ENCODE peak calls at places on chromosomes 6 and 20, in seven cellular contexts. Z is A549, V is left ventricle myocardium inferior, Y is GM12865, X is glutamatergic neuron, E is heart left ventricle, D is dorsolateral prefrontal cortex. J is an unnamed sample.

GRCh38 chr6:484729-485111 is 93.2 kb downstream of the IRF4 start:
- DNase-seq in Z (no peak), V (no peak), Y (no peak), X (no peak), E (no peak), D (no peak), J (no peak)

GRCh38 chr6:16966821-16967817 is 134.7 kb upstream of the STMND1 start:
- DNase-seq in Z (no peak), V (no peak), Y (no peak), X (no peak), E (no peak), D (no peak), J (no peak)

GRCh38 chr20:760751-761417 is 7.4 kb downstream of the SLC52A3 start:
- DNase-seq in Z (peak), V (no peak), Y (peak), X (peak), E (no peak), D (no peak), J (peak)

GRCh38 chr20:57399587-57400261 is 8.5 kb downstream of the RBM38 start:
- DNase-seq in Z (no peak), V (no peak), Y (peak), X (no peak), E (peak), D (no peak), J (no peak)

GRCh38 chr20:15320941-15321340 is 983.5 kb upstream of the FLRT3 start:
- DNase-seq in Z (no peak), V (no peak), Y (no peak), X (no peak), E (no peak), D (no peak), J (no peak)

GRCh38 chr6:47047479-47048411 is 5.6 kb upstream of the ADGRF1 start:
- DNase-seq in Z (peak), V (no peak), Y (peak), X (peak), E (peak), D (no peak), J (peak)

GRCh38 chr20:62232194-62232593 is 6.1 kb upstream of the OSBPL2 start:
- DNase-seq in Z (no peak), V (no peak), Y (no peak), X (no peak), E (no peak), D (no peak), J (no peak)

GRCh38 chr20:54207053-54207742 is 689 bp upstream of the PFDN4 start:
- DNase-seq in Z (no peak), V (no peak), Y (no peak), X (no peak), E (no peak), D (no peak), J (no peak)

GRCh38 chr6:29708432-29709177 is 14.6 kb upstream of the HLA-F start:
- DNase-seq in Z (no peak), V (no peak), Y (peak), X (no peak), E (no peak), D (no peak), J (no peak)

GRCh38 chr6:169240591-169241390 is 12.9 kb downstream of the THBS2 start:
- DNase-seq in Z (no peak), V (no peak), Y (no peak), X (no peak), E (no peak), D (no peak), J (no peak)

GRCh38 chr6:18034798-18035202 is 47.4 kb upstream of the KIF13A start:
- DNase-seq in Z (peak), V (no peak), Y (no peak), X (peak), E (no peak), D (no peak), J (no peak)

GRCh38 chr6:45500924-45501816 is 123.4 kb upstream of the SUPT3H start:
- DNase-seq in Z (peak), V (no peak), Y (peak), X (no peak), E (no peak), D (no peak), J (no peak)

GRCh38 chr6:121620002-121620740 is 184.7 kb downstream of the GJA1 start:
- DNase-seq in Z (no peak), V (no peak), Y (no peak), X (no peak), E (no peak), D (no peak), J (no peak)

GRCh38 chr6:125747589-125748533 is 1.6 kb upstream of the HEY2 start:
- DNase-seq in Z (no peak), V (peak), Y (peak), X (peak), E (peak), D (peak), J (peak)

GRCh38 chr6:149990672-149991402 is 27.1 kb downstream of the ULBP1 start:
- DNase-seq in Z (no peak), V (no peak), Y (no peak), X (peak), E (no peak), D (no peak), J (no peak)

GRCh38 chr6:42349753-42350573 is 101.8 kb downstream of the TRERF1 start:
- DNase-seq in Z (no peak), V (no peak), Y (no peak), X (peak), E (no peak), D (no peak), J (no peak)

GRCh38 chr6:148868314-148868713 is 121.5 kb downstream of the UST start:
- DNase-seq in Z (no peak), V (no peak), Y (no peak), X (no peak), E (no peak), D (no peak), J (no peak)

GRCh38 chr6:30882764-30883475 is 1.4 kb upstream of the DDR1 start:
- DNase-seq in Z (peak), V (no peak), Y (peak), X (no peak), E (no peak), D (peak), J (no peak)

GRCh38 chr6:112439010-112439409 is 91.9 kb downstream of the RFPL4B start:
- DNase-seq in Z (no peak), V (no peak), Y (no peak), X (no peak), E (no peak), D (no peak), J (no peak)

GRCh38 chr20:1810926-1811620 is 84.1 kb upstream of the SIRPA start:
- DNase-seq in Z (no peak), V (peak), Y (no peak), X (no peak), E (no peak), D (no peak), J (no peak)

GRCh38 chr6:78383968-78384367 is 483.4 kb upstream of the IRAK1BP1 start:
- DNase-seq in Z (no peak), V (no peak), Y (no peak), X (no peak), E (no peak), D (no peak), J (no peak)

GRCh38 chr6:90294614-90294988 is 2.0 kb downstream of the BACH2 start:
- DNase-seq in Z (no peak), V (no peak), Y (peak), X (peak), E (no peak), D (no peak), J (no peak)

GRCh38 chr6:157759028-157759427 is 64.0 kb upstream of the SNX9 start:
- DNase-seq in Z (no peak), V (no peak), Y (no peak), X (no peak), E (no peak), D (no peak), J (no peak)

GRCh38 chr6:90544085-90544484 is 42.8 kb downstream of the MAP3K7 start:
- DNase-seq in Z (no peak), V (no peak), Y (no peak), X (no peak), E (no peak), D (no peak), J (no peak)

GRCh38 chr20:33703498-33704137 is 16.5 kb downstream of the PXMP4 start:
- DNase-seq in Z (no peak), V (no peak), Y (no peak), X (no peak), E (no peak), D (no peak), J (no peak)

GRCh38 chr20:64079273-64080012 is at the start of gene RGS19:
- DNase-seq in Z (peak), V (peak), Y (peak), X (peak), E (peak), D (peak), J (peak)

GRCh38 chr6:28747631-28748157 is 176.1 kb downstream of the TRIM27 start:
- DNase-seq in Z (peak), V (no peak), Y (peak), X (peak), E (no peak), D (no peak), J (peak)

GRCh38 chr6:153790881-153791473 is 248.1 kb upstream of the OPRM1 start:
- DNase-seq in Z (peak), V (no peak), Y (peak), X (no peak), E (no peak), D (no peak), J (peak)

GRCh38 chr6:13422601-13423247 is 64.7 kb downstream of the GFOD1 start:
- DNase-seq in Z (no peak), V (no peak), Y (no peak), X (no peak), E (no peak), D (no peak), J (peak)

GRCh38 chr20:54067606-54068174 is 2.7 kb downstream of the BCAS1 start:
- DNase-seq in Z (peak), V (peak), Y (peak), X (no peak), E (no peak), D (no peak), J (no peak)

GRCh38 chr6:56804996-56805395 is 149.9 kb upstream of the BEND6 start:
- DNase-seq in Z (peak), V (no peak), Y (no peak), X (no peak), E (no peak), D (no peak), J (no peak)

GRCh38 chr6:403659-404655 is 12.4 kb downstream of the IRF4 start:
- DNase-seq in Z (no peak), V (no peak), Y (peak), X (no peak), E (no peak), D (no peak), J (no peak)

GRCh38 chr6:18422136-18422535 is 35.0 kb downstream of the RNF144B start:
- DNase-seq in Z (no peak), V (no peak), Y (no peak), X (no peak), E (no peak), D (no peak), J (no peak)

GRCh38 chr20:20821496-20822260 is 109.2 kb upstream of the RALGAPA2 start:
- DNase-seq in Z (no peak), V (no peak), Y (no peak), X (no peak), E (no peak), D (no peak), J (no peak)

GRCh38 chr6:110662468-110663211 is 152.6 kb downstream of the CDK19 start:
- DNase-seq in Z (no peak), V (no peak), Y (no peak), X (no peak), E (no peak), D (no peak), J (no peak)

GRCh38 chr6:84269947-84270733 is 42.7 kb upstream of the CEP162 start:
- DNase-seq in Z (no peak), V (no peak), Y (no peak), X (no peak), E (no peak), D (no peak), J (no peak)

GRCh38 chr20:51216850-51217249 is 193.9 kb upstream of the KCNG1 start:
- DNase-seq in Z (no peak), V (no peak), Y (no peak), X (no peak), E (no peak), D (no peak), J (no peak)

GRCh38 chr20:21251278-21251677 is 51.9 kb upstream of the XRN2 start:
- DNase-seq in Z (no peak), V (no peak), Y (no peak), X (no peak), E (no peak), D (no peak), J (no peak)

GRCh38 chr6:161344640-161345039 is 70.8 kb upstream of the AGPAT4 start:
- DNase-seq in Z (no peak), V (no peak), Y (no peak), X (no peak), E (no peak), D (no peak), J (no peak)

GRCh38 chr6:5335020-5335419 is 73.7 kb downstream of the FARS2 start:
- DNase-seq in Z (no peak), V (no peak), Y (peak), X (no peak), E (no peak), D (no peak), J (no peak)
- TF ChIP-seq CTCF in Z (no peak), V (no peak), Y (no peak), X (no peak), E (no peak), D (no peak), J (no peak)

GRCh38 chr20:44887466-44887865 is 2.0 kb downstream of the YWHAB start:
- DNase-seq in Z (no peak), V (no peak), Y (no peak), X (no peak), E (no peak), D (no peak), J (no peak)

GRCh38 chr20:44886276-44886671 is 769 bp downstream of the YWHAB start:
- DNase-seq in Z (no peak), V (no peak), Y (no peak), X (no peak), E (no peak), D (no peak), J (no peak)

GRCh38 chr20:44886828-44887227 is 1.3 kb downstream of the YWHAB start:
- DNase-seq in Z (no peak), V (no peak), Y (no peak), X (no peak), E (no peak), D (no peak), J (no peak)

GRCh38 chr20:44884907-44885391 is 556 bp upstream of the YWHAB start:
- DNase-seq in Z (no peak), V (no peak), Y (no peak), X (no peak), E (no peak), D (no peak), J (no peak)

GRCh38 chr20:44885392-44886275 is at the start of gene YWHAB:
- DNase-seq in Z (peak), V (peak), Y (peak), X (peak), E (peak), D (peak), J (peak)
- TF ChIP-seq CTCF in Z (no peak), V (peak), Y (peak), X (peak), E (no peak), D (no peak), J (no peak)

DNA sequence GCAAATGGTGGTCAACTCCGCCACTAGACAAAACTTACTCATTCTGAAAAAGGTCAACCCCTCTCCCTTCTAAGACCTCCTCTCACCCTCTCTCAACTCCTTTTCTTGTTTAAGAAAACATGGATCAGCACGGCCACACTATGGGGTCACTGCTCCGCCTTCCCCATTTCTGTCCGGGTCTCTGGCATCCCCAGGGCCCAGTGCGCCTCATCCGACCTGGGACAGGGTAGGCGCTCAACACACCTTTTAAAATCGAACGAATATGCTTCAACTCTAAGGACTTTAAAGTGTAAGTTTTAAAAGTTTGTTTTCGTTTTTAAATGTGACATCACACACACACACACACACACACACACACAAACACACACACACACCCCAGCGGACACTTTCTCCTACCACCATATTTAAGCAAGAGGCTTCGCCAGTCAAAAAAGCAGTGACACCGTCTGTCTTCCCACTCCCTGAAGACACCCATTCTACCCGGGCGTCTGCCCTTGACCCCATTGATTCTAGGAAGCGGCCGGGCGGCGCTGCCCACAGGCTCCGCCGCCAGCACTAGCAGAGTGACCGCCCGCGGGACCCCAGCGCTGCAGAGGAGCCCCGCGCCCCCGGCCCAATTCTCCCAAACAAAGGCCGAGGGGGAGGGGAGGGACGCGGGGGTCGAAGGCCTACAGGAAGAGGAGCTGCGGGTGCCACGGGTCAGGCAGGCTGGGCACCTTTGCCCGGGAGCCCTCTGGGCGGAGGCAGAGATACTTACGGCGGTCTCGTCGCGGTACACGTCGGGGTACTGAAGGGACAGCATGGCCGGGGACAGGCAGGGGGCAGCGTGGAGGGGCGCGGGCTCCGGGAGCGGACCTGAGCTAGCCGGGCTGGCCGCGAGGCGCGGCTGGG is 547 bp downstream of the PREP start:
- DNase-seq in Z (peak), V (no peak), Y (peak), X (no peak), E (no peak), D (no peak), J (peak)
- TF ChIP-seq CTCF in Z (no peak), V (no peak), Y (no peak), X (no peak), E (no peak), D (no peak), J (no peak)

GRCh38 chr6:75201901-75202672 is 3.8 kb downstream of the COL12A1 start:
- DNase-seq in Z (no peak), V (peak), Y (no peak), X (peak), E (peak), D (no peak), J (peak)
- TF ChIP-seq CTCF in Z (no peak), V (no peak), Y (no peak), X (no peak), E (no peak), D (no peak), J (no peak)

DNA sequence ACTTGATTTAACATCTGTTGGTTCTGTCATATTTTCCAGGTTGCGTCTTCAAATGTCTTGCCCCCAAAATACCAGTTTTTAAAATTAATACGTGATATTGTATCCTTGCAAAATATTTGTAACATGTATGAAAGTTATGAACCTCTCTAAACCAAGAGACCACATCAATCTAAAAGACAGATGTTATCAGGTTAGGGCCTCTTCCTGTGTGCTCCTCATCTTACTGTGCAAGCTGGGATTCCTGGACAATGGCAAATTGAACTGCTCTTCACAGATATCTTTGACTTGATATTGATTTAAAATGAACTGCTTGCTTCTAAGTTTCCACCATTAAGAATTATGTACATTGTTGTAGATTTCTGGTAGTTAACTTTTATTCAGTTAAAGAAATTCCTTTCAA is 9.6 kb downstream of the TMEM239 start:
- DNase-seq in Z (no peak), V (no peak), Y (no peak), X (no peak), E (no peak), D (no peak), J (no peak)
- TF ChIP-seq CTCF in Z (no peak), V (no peak), Y (no peak), X (no peak), E (no peak), D (no peak), J (no peak)

GRCh38 chr6:14880052-14880451 is 365.8 kb upstream of the JARID2 start:
- DNase-seq in Z (no peak), V (no peak), Y (no peak), X (no peak), E (no peak), D (no peak), J (no peak)

GRCh38 chr6:14882394-14883073 is 363.3 kb upstream of the JARID2 start:
- DNase-seq in Z (no peak), V (peak), Y (no peak), X (no peak), E (no peak), D (no peak), J (no peak)

GRCh38 chr6:14880717-14881116 is 365.2 kb upstream of the JARID2 start:
- DNase-seq in Z (no peak), V (no peak), Y (no peak), X (no peak), E (no peak), D (no peak), J (peak)

GRCh38 chr6:14883921-14884320 is 361.9 kb upstream of the JARID2 start:
- DNase-seq in Z (no peak), V (no peak), Y (no peak), X (no peak), E (no peak), D (no peak), J (no peak)

GRCh38 chr6:14881399-14881798 is 364.5 kb upstream of the JARID2 start:
- DNase-seq in Z (peak), V (no peak), Y (no peak), X (no peak), E (no peak), D (no peak), J (no peak)
- TF ChIP-seq CTCF in Z (no peak), V (no peak), Y (no peak), X (no peak), E (no peak), D (no peak), J (no peak)

GRCh38 chr20:59850018-59850641 is 83.3 kb downstream of the SYCP2 start:
- DNase-seq in Z (peak), V (no peak), Y (peak), X (no peak), E (no peak), D (no peak), J (no peak)
- TF ChIP-seq CTCF in Z (peak), V (peak), Y (peak), X (peak), E (peak), D (peak), J (peak)

DNA sequence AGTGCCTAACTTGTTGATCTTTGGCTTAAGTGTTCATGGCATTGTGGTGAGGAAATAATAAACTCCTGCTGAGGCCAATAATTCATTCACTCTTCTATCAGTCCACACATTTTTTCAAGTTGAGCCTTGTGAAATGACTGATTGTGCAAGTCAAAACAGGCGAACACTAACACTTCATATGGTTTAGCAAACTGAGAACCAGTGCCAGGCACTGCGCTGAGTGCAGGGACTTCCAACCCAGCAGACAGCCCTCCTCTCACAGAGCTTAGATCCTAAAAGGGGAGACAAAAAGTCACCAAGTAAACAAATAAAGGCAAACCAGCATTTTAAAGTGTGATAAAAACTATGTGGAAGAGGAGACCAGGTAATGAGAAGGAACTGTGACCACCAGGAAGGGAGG is 435.0 kb downstream of the PTPRT start:
- DNase-seq in Z (no peak), V (no peak), Y (no peak), X (no peak), E (no peak), D (no peak), J (no peak)
- TF ChIP-seq CTCF in Z (no peak), V (no peak), Y (no peak), X (no peak), E (no peak), D (no peak), J (no peak)